ENCODE peak calls at places on chromosomes 16 and 17, in eight cellular contexts. J is SK-N-MC, L is suprapubic skin, P is SK-N-SH, K is K562, V is sigmoid colon, I is breast epithelium, T is prostate gland. R is an unnamed sample.

GRCh38 chr16:14566599-14566998 is 63.5 kb downstream of the PARN start:
- DNase-seq in J (no peak), L (no peak), P (no peak), K (no peak), V (no peak), I (no peak), T (no peak), R (no peak)

GRCh38 chr17:41583137-41584127 is 3.3 kb downstream of the KRT14 start:
- DNase-seq in J (no peak), L (peak), P (no peak), K (peak), V (no peak), I (no peak), T (no peak), R (no peak)

GRCh38 chr17:53313746-53314145 is 509.0 kb upstream of the KIF2B start:
- DNase-seq in J (no peak), L (no peak), P (no peak), K (no peak), V (no peak), I (no peak), T (no peak), R (no peak)

GRCh38 chr16:30565984-30566383 is 5.5 kb downstream of the ZNF688 start:
- DNase-seq in J (no peak), L (no peak), P (no peak), K (no peak), V (no peak), I (no peak), T (no peak), R (no peak)

GRCh38 chr16:22934786-22935185 is 120.8 kb downstream of the HS3ST2 start:
- DNase-seq in J (no peak), L (no peak), P (no peak), K (no peak), V (no peak), I (no peak), T (no peak), R (no peak)

GRCh38 chr16:10688291-10688690 is 6.4 kb downstream of the TEKT5 start:
- DNase-seq in J (no peak), L (no peak), P (no peak), K (no peak), V (no peak), I (no peak), T (peak), R (no peak)

GRCh38 chr17:76529643-76530488 is 7.6 kb downstream of the CYGB start:
- DNase-seq in J (no peak), L (peak), P (peak), K (peak), V (peak), I (peak), T (no peak), R (no peak)

GRCh38 chr16:70730016-70730415 is 44.2 kb upstream of the MTSS2 start:
- DNase-seq in J (no peak), L (no peak), P (no peak), K (no peak), V (no peak), I (no peak), T (no peak), R (no peak)

GRCh38 chr17:4641297-4642195 is at the start of gene ALOX15:
- DNase-seq in J (no peak), L (no peak), P (no peak), K (no peak), V (no peak), I (no peak), T (no peak), R (no peak)

GRCh38 chr17:49371178-49371834 is 9.3 kb upstream of the ZNF652 start:
- DNase-seq in J (no peak), L (peak), P (no peak), K (peak), V (peak), I (no peak), T (peak), R (no peak)

GRCh38 chr17:79538291-79538690 is 72.6 kb downstream of the RBFOX3 start:
- DNase-seq in J (no peak), L (no peak), P (no peak), K (no peak), V (no peak), I (no peak), T (no peak), R (no peak)

GRCh38 chr17:41360291-41360995 is 9.2 kb downstream of the KRT33B start:
- DNase-seq in J (no peak), L (no peak), P (no peak), K (no peak), V (no peak), I (no peak), T (no peak), R (no peak)

GRCh38 chr17:18146980-18147379 is 36.6 kb upstream of the ALKBH5 start:
- DNase-seq in J (no peak), L (no peak), P (no peak), K (no peak), V (no peak), I (no peak), T (no peak), R (no peak)

GRCh38 chr16:13873835-13874438 is 46.0 kb upstream of the ERCC4 start:
- DNase-seq in J (peak), L (no peak), P (peak), K (peak), V (no peak), I (no peak), T (no peak), R (no peak)

GRCh38 chr17:19646788-19647696 is 1.5 kb upstream of the ALDH3A2 start:
- DNase-seq in J (no peak), L (no peak), P (no peak), K (no peak), V (no peak), I (no peak), T (no peak), R (peak)

GRCh38 chr17:40612510-40613244 is 34.9 kb downstream of the SMARCE1 start:
- DNase-seq in J (no peak), L (no peak), P (no peak), K (no peak), V (no peak), I (no peak), T (no peak), R (no peak)

DNA sequence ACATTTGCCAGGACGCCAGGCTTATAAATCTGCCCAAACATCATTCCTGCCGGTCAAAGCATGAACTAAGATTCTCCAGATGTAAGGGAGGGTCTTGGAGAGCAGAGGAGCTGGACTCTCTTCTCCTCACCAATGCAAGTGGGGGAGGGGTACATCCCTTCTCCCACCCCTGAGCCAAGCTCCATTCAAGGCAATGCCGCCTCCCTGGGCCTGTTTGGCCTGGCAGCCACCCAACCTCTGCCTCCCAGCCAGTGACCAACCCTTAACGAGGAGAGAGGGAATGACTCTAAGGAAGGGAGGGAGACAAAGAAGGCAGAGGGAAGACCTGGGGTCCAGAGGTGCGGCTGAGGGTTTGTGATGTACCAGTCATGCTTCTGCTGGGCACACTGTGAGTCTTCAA is 13.8 kb downstream of the C17orf50 start:
- DNase-seq in J (no peak), L (no peak), P (peak), K (no peak), V (peak), I (no peak), T (peak), R (no peak)
- H3K27ac ChIP-seq in J (no peak), L (no peak), P (no peak), K (no peak), V (peak), I (no peak), T (peak), R (no peak)

GRCh38 chr16:679808-680624 is at the start of gene STUB1:
- DNase-seq in J (peak), L (peak), P (peak), K (peak), V (peak), I (peak), T (peak), R (peak)
- TF ChIP-seq POLR2AphosphoS5 in J (peak), L (no peak), P (peak), K (no peak), V (peak), I (peak), T (peak), R (peak)

DNA sequence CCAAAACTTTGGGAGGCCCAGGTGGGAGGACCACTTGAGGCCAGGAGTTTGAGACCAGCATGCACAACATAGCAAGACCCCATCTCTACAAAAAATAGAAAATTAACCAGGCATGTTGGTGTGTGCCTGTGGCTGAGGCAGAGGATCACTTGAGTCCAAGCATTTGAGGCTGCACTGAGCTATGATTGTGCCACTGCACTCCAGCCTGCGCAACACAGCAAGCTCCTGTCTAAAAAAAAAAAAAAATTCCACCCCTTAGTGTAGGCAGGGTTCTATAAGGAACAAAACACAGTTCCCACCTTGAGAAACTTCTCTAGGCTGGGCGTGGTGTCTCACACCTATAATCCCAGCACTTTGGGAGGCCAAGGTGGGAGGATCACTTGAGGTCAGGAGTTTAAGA is 36.3 kb upstream of the HAPSTR1 start:
- DNase-seq in J (no peak), L (no peak), P (no peak), K (no peak), V (no peak), I (no peak), T (no peak), R (no peak)
- H3K27ac ChIP-seq in J (no peak), L (no peak), P (no peak), K (no peak), V (no peak), I (no peak), T (no peak), R (no peak)

DNA sequence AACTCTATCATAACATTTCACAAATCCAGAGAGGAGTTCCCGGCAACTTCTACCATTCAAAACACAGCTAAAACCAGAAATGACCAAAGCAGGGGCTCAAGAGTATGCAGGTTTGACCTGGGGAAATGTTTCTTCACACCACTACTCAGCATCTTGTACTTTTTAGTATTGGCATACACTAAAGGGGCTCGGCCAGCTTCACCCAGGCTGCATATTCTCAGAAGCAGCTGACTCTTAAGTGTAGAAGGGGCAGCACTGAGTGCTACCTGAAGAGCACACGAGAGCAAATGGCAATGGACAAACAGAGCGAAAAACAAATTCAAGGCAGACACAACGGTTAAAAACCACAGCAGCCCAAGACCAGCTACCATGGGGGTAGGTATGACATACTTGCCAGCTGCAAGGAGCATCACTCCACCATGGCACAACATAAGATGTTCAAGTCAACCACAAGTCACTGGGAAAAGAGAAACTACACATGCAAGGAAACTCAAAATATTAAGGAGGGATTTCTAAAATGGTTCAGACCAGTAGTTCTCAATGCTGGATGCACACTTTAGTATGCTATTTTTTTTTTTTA is 34.4 kb downstream of the N4BP1 start:
- DNase-seq in J (no peak), L (no peak), P (no peak), K (no peak), V (no peak), I (no peak), T (no peak), R (no peak)
- TF ChIP-seq POLR2AphosphoS5 in J (no peak), L (no peak), P (no peak), K (no peak), V (no peak), I (no peak), T (no peak), R (no peak)

GRCh38 chr16:1678500-1679098 is 520 bp downstream of the JPT2 start:
- DNase-seq in J (no peak), L (no peak), P (no peak), K (no peak), V (no peak), I (peak), T (peak), R (peak)
- H3K27ac ChIP-seq in J (peak), L (peak), P (peak), K (peak), V (peak), I (peak), T (peak), R (peak)

GRCh38 chr16:4935231-4935855 is 1.6 kb downstream of the PPL start:
- DNase-seq in J (no peak), L (peak), P (no peak), K (no peak), V (peak), I (peak), T (peak), R (peak)
- TF ChIP-seq POLR2AphosphoS5 in J (no peak), L (no peak), P (no peak), K (no peak), V (peak), I (peak), T (peak), R (no peak)

GRCh38 chr17:2202302-2202995 is 101.1 kb downstream of the SMG6 start:
- DNase-seq in J (no peak), L (no peak), P (no peak), K (no peak), V (no peak), I (no peak), T (no peak), R (no peak)
- H3K27ac ChIP-seq in J (no peak), L (no peak), P (no peak), K (no peak), V (no peak), I (no peak), T (no peak), R (no peak)

GRCh38 chr17:16976686-16977550 is 5.0 kb upstream of the TNFRSF13B start:
- DNase-seq in J (no peak), L (peak), P (no peak), K (no peak), V (peak), I (no peak), T (no peak), R (no peak)
- TF ChIP-seq POLR2AphosphoS5 in J (no peak), L (no peak), P (no peak), K (no peak), V (no peak), I (no peak), T (no peak), R (no peak)